ENCODE peak calls at places on chromosomes 5 and 9, in eight cellular contexts. One of them, this sample, is unnamed.
A peak's percentile ranks its signal among the peaks of the same experiment; 100 is the strongest.

GRCh38 chr5:17302138-17302537 is 84.7 kb downstream of the BASP1 start:
- DNase-seq in body of pancreas: no peak
- DNase-seq in ascending aorta: no peak
- DNase-seq in hepatocyte: no peak
- DNase-seq in transverse colon: no peak
- DNase-seq in stomach: no peak
- DNase-seq in GM23338: no peak
- DNase-seq in ovary: no peak
- DNase-seq in this sample: no peak

GRCh38 chr9:38451162-38451561 is 26.9 kb upstream of the IGFBPL1 start:
- DNase-seq in body of pancreas: no peak
- DNase-seq in ascending aorta: no peak
- DNase-seq in hepatocyte: no peak
- DNase-seq in transverse colon: no peak
- DNase-seq in stomach: no peak
- DNase-seq in GM23338: no peak
- DNase-seq in ovary: no peak
- DNase-seq in this sample: no peak

GRCh38 chr5:145874765-145875164 is 2.0 kb upstream of the GRXCR2 start:
- DNase-seq in body of pancreas: no peak
- DNase-seq in ascending aorta: no peak
- DNase-seq in hepatocyte: no peak
- DNase-seq in transverse colon: no peak
- DNase-seq in stomach: no peak
- DNase-seq in GM23338: no peak
- DNase-seq in ovary: no peak
- DNase-seq in this sample: no peak

GRCh38 chr5:18745988-18746615 is 1111.8 kb downstream of the TAF11L14 start:
- DNase-seq in body of pancreas: peak; percentile 42
- DNase-seq in ascending aorta: no peak
- DNase-seq in hepatocyte: no peak
- DNase-seq in transverse colon: peak; percentile 37
- DNase-seq in stomach: no peak
- DNase-seq in GM23338: no peak
- DNase-seq in ovary: no peak
- DNase-seq in this sample: no peak

GRCh38 chr5:58459276-58459859 is 518 bp downstream of the PLK2 start:
- DNase-seq in body of pancreas: peak; percentile 30
- DNase-seq in ascending aorta: no peak
- DNase-seq in hepatocyte: peak; percentile 64
- DNase-seq in transverse colon: peak; percentile 29
- DNase-seq in stomach: peak; percentile 34
- DNase-seq in GM23338: peak; percentile 68
- DNase-seq in ovary: peak; percentile 46
- DNase-seq in this sample: no peak

GRCh38 chr5:132095077-132095744 is 21.6 kb downstream of the CSF2 start:
- DNase-seq in body of pancreas: no peak
- DNase-seq in ascending aorta: no peak
- DNase-seq in hepatocyte: no peak
- DNase-seq in transverse colon: no peak
- DNase-seq in stomach: no peak
- DNase-seq in GM23338: no peak
- DNase-seq in ovary: no peak
- DNase-seq in this sample: no peak

GRCh38 chr5:169695919-169696490 is 58.9 kb downstream of the DOCK2 start:
- DNase-seq in body of pancreas: peak; percentile 14
- DNase-seq in ascending aorta: no peak
- DNase-seq in hepatocyte: no peak
- DNase-seq in transverse colon: no peak
- DNase-seq in stomach: no peak
- DNase-seq in GM23338: no peak
- DNase-seq in ovary: no peak
- DNase-seq in this sample: peak; percentile 99

GRCh38 chr9:134951461-134951860 is 33.7 kb upstream of the FCN1 start:
- DNase-seq in body of pancreas: no peak
- DNase-seq in ascending aorta: peak; percentile 42
- DNase-seq in hepatocyte: no peak
- DNase-seq in transverse colon: no peak
- DNase-seq in stomach: no peak
- DNase-seq in GM23338: no peak
- DNase-seq in ovary: no peak
- DNase-seq in this sample: no peak

GRCh38 chr9:36862206-36863145 is 171.6 kb downstream of the PAX5 start:
- DNase-seq in body of pancreas: peak; percentile 46
- DNase-seq in ascending aorta: no peak
- DNase-seq in hepatocyte: peak; percentile 72
- DNase-seq in transverse colon: peak; percentile 46
- DNase-seq in stomach: peak; percentile 62
- DNase-seq in GM23338: peak; percentile 84
- DNase-seq in ovary: no peak
- DNase-seq in this sample: no peak

GRCh38 chr9:134035041-134036039 is 10.1 kb downstream of the BRD3OS start:
- DNase-seq in body of pancreas: no peak
- DNase-seq in ascending aorta: no peak
- DNase-seq in hepatocyte: no peak
- DNase-seq in transverse colon: no peak
- DNase-seq in stomach: no peak
- DNase-seq in GM23338: no peak
- DNase-seq in ovary: no peak
- DNase-seq in this sample: no peak

GRCh38 chr9:110912701-110913291 is 125.5 kb downstream of the LPAR1 start:
- DNase-seq in body of pancreas: no peak
- DNase-seq in ascending aorta: no peak
- DNase-seq in hepatocyte: no peak
- DNase-seq in transverse colon: no peak
- DNase-seq in stomach: no peak
- DNase-seq in GM23338: no peak
- DNase-seq in ovary: no peak
- DNase-seq in this sample: no peak

GRCh38 chr5:42949348-42950090 is 90.6 kb downstream of the ANXA2R start:
- DNase-seq in body of pancreas: peak; percentile 61
- DNase-seq in ascending aorta: peak; percentile 82
- DNase-seq in hepatocyte: no peak
- DNase-seq in transverse colon: peak; percentile 76
- DNase-seq in stomach: peak; percentile 58
- DNase-seq in GM23338: peak; percentile 50
- DNase-seq in ovary: no peak
- DNase-seq in this sample: no peak

GRCh38 chr9:18989865-18990264 is 43.1 kb downstream of the SAXO1 start:
- DNase-seq in body of pancreas: peak; percentile 4
- DNase-seq in ascending aorta: no peak
- DNase-seq in hepatocyte: no peak
- DNase-seq in transverse colon: no peak
- DNase-seq in stomach: peak; percentile 45
- DNase-seq in GM23338: no peak
- DNase-seq in ovary: no peak
- DNase-seq in this sample: no peak

GRCh38 chr9:86925686-86926085 is 21.6 kb downstream of the GAS1 start:
- DNase-seq in body of pancreas: no peak
- DNase-seq in ascending aorta: no peak
- DNase-seq in hepatocyte: no peak
- DNase-seq in transverse colon: no peak
- DNase-seq in stomach: no peak
- DNase-seq in GM23338: no peak
- DNase-seq in ovary: no peak
- DNase-seq in this sample: peak; percentile 83

DNA sequence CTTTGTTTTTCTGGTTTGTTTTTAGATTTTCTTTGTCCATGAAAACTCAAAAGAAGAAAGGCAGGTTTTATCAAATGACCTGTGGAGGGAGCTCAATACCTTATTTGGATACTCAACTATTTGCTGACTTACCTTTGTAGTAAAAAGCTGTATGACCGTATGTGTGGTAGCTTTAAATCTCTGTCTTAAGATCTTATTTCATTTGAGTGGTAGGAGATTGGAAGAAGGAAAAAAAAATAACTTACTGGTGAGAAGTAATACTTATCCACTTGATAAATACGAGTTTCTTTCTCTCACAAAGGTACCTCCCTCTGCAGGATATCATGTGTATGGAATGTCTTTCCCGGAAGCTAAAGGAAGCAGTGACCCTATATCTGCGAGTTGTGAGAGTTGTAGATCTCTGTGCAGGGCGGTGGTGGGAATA is 15.0 kb downstream of the FBXO38 start:
- DNase-seq in body of pancreas: no peak
- DNase-seq in ascending aorta: no peak
- DNase-seq in hepatocyte: no peak
- DNase-seq in transverse colon: no peak
- DNase-seq in stomach: no peak
- DNase-seq in GM23338: peak; percentile 62
- DNase-seq in ovary: no peak
- DNase-seq in this sample: no peak
- TF ChIP-seq CTCF in body of pancreas: no peak
- TF ChIP-seq CTCF in ascending aorta: no peak
- TF ChIP-seq CTCF in hepatocyte: peak; percentile 20
- TF ChIP-seq CTCF in transverse colon: no peak
- TF ChIP-seq CTCF in stomach: no peak
- TF ChIP-seq CTCF in GM23338: peak; percentile 54
- TF ChIP-seq CTCF in ovary: no peak
- TF ChIP-seq CTCF in this sample: no peak

DNA sequence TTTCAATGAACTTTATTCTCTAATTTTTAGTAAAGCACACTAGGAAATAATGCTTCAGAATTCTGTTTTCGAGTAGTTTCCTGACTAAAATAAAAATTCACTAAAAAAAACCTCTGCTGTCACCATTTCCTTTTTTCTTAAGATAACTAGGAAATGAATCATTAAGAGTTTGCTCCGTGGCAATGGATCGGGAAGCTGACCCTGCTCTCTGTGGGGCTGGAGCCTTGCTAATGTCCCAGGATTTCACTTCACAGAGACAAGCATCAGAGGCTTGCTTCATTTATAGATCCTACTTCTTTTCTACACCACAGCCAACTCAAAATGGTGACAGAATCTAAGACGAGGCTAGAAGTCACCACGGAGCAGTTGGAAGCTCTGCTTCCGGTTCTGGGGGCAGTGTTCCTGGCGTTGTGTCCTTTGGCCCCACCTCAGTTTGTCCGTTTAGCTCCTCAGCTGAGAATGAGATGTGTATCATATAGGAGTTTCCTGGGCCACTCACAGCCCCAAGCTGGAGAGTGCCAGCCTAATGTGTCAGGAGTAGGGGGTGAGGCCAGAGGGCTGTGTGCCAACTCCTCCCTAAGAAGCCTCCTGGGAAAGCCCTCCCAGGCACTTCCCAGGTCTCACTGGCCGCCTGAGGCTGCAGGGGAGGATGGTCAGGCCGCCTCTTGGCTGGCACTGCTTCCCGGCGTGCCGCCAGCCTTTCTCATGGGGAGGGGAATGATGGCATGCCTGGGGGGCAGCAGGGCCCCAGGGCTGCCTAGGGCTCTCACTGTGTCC is 19.6 kb downstream of the TENT4A start:
- DNase-seq in body of pancreas: no peak
- DNase-seq in ascending aorta: peak; percentile 83
- DNase-seq in hepatocyte: no peak
- DNase-seq in transverse colon: no peak
- DNase-seq in stomach: no peak
- DNase-seq in GM23338: no peak
- DNase-seq in ovary: peak; percentile 44
- DNase-seq in this sample: no peak
- H3K4me3 ChIP-seq in body of pancreas: no peak overlapping the region
- H3K4me3 ChIP-seq in ascending aorta: peak overlapping the region; percentile 44
- H3K4me3 ChIP-seq in hepatocyte: no peak overlapping the region
- H3K4me3 ChIP-seq in transverse colon: no peak overlapping the region
- H3K4me3 ChIP-seq in stomach: no peak overlapping the region
- H3K4me3 ChIP-seq in GM23338: no peak overlapping the region
- H3K4me3 ChIP-seq in ovary: no peak overlapping the region
- H3K4me3 ChIP-seq in this sample: no peak overlapping the region

GRCh38 chr9:126635061-126635460 is 21.3 kb downstream of the LMX1B start:
- DNase-seq in body of pancreas: no peak
- DNase-seq in ascending aorta: no peak
- DNase-seq in hepatocyte: no peak
- DNase-seq in transverse colon: no peak
- DNase-seq in stomach: no peak
- DNase-seq in GM23338: no peak
- DNase-seq in ovary: no peak
- DNase-seq in this sample: no peak

GRCh38 chr9:126631254-126631653 is 17.5 kb downstream of the LMX1B start:
- DNase-seq in body of pancreas: no peak
- DNase-seq in ascending aorta: no peak
- DNase-seq in hepatocyte: no peak
- DNase-seq in transverse colon: no peak
- DNase-seq in stomach: no peak
- DNase-seq in GM23338: peak; percentile 69
- DNase-seq in ovary: no peak
- DNase-seq in this sample: no peak

GRCh38 chr9:126635661-126636439 is 22.1 kb downstream of the LMX1B start:
- DNase-seq in body of pancreas: no peak
- DNase-seq in ascending aorta: no peak
- DNase-seq in hepatocyte: no peak
- DNase-seq in transverse colon: no peak
- DNase-seq in stomach: no peak
- DNase-seq in GM23338: peak; percentile 45
- DNase-seq in ovary: no peak
- DNase-seq in this sample: no peak

GRCh38 chr9:126637002-126637849 is 23.5 kb downstream of the LMX1B start:
- DNase-seq in body of pancreas: no peak
- DNase-seq in ascending aorta: no peak
- DNase-seq in hepatocyte: no peak
- DNase-seq in transverse colon: no peak
- DNase-seq in stomach: no peak
- DNase-seq in GM23338: no peak
- DNase-seq in ovary: no peak
- DNase-seq in this sample: no peak

DNA sequence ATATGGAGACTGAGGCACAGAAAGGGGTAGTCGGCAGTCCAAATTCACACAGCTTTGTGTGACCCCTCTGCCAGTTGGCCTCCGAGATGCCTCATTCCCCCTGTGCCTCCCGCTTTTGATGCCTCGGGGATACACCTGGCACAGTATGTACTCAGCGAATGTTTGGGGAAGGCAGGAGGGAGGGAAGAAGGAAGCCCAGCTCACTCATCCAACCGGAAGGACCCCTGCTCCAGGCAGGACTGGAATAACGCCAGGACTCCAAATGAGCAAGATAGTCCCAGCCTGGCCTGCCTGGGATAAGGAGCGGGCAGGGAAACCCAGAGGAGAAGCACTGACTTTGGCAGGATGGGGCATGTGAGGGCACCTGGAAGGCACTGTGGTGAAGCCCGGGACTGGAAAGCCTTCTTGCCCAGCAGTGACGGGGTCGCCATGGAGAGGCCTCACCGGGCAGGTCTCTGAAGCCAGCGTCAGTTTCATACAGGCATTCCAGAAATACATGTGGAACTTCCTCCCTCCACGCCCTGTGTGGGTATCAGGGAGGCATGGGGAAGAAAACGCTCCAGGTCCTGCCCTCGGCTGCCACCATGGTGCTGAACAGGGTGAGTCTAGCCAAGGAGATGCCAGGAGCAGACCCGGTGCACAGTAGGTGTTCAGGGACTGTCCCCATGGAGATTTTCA is 20.3 kb downstream of the LMX1B start:
- DNase-seq in body of pancreas: no peak
- DNase-seq in ascending aorta: no peak
- DNase-seq in hepatocyte: no peak
- DNase-seq in transverse colon: no peak
- DNase-seq in stomach: no peak
- DNase-seq in GM23338: no peak
- DNase-seq in ovary: no peak
- DNase-seq in this sample: no peak
- H3K27me3 ChIP-seq in body of pancreas: peaks cover 16% of the 10 kb centered on the region
- H3K27me3 ChIP-seq in ascending aorta: peaks cover 6% of the 10 kb centered on the region
- H3K27me3 ChIP-seq in hepatocyte: peaks cover 89% of the 10 kb centered on the region
- H3K27me3 ChIP-seq in transverse colon: peaks cover 100% of the 10 kb centered on the region
- H3K27me3 ChIP-seq in stomach: peaks cover 99% of the 10 kb centered on the region
- H3K27me3 ChIP-seq in GM23338: peaks cover 97% of the 10 kb centered on the region
- H3K27me3 ChIP-seq in ovary: no peaks in the 10 kb centered on the region
- H3K27me3 ChIP-seq in this sample: peaks cover 32% of the 10 kb centered on the region

GRCh38 chr9:34337404-34337803 is 8.0 kb downstream of the NUDT2 start:
- DNase-seq in body of pancreas: no peak
- DNase-seq in ascending aorta: no peak
- DNase-seq in hepatocyte: no peak
- DNase-seq in transverse colon: no peak
- DNase-seq in stomach: no peak
- DNase-seq in GM23338: peak; percentile 37
- DNase-seq in ovary: no peak
- DNase-seq in this sample: no peak
- TF ChIP-seq CTCF in body of pancreas: no peak
- TF ChIP-seq CTCF in ascending aorta: no peak
- TF ChIP-seq CTCF in hepatocyte: no peak
- TF ChIP-seq CTCF in transverse colon: no peak
- TF ChIP-seq CTCF in stomach: no peak
- TF ChIP-seq CTCF in GM23338: peak; percentile 40
- TF ChIP-seq CTCF in ovary: no peak
- TF ChIP-seq CTCF in this sample: peak; percentile 13

This sample was measured in BJ.